ENCODE peak calls at places on chromosomes 2 and 18, in ten cellular contexts. M, X, B, Q, E, C, T, J, A and V are unnamed samples.

GRCh38 chr2:55247025-55247424 is 14.5 kb downstream of the RPS27A start:
- DNase-seq in Q (no peak), X (no peak), A (no peak), E (no peak), M (no peak), C (no peak), J (no peak), T (no peak), B (no peak), V (no peak)

GRCh38 chr2:136253288-136254004 is 135.5 kb upstream of the CXCR4 start:
- DNase-seq in C (no peak), X (no peak), J (no peak), T (no peak), Q (no peak), A (no peak), M (peak; percentile 37), E (no peak), B (no peak), V (no peak)

GRCh38 chr2:236972491-236973379 is 113.0 kb upstream of the COPS8 start:
- DNase-seq in T (peak; percentile 94), M (peak; percentile 45), A (no peak), B (no peak), C (peak; percentile 94), E (no peak), X (no peak), Q (peak; percentile 86), J (peak; percentile 54), V (peak; percentile 55)

GRCh38 chr2:174210861-174211260 is 37.5 kb downstream of the OLA1 start:
- DNase-seq in B (no peak), A (no peak), X (no peak), M (no peak), Q (no peak), J (no peak), T (no peak), E (no peak), C (no peak), V (no peak)

GRCh38 chr2:233905945-233906344 is 11.2 kb upstream of the TRPM8 start:
- DNase-seq in T (no peak), Q (no peak), M (no peak), X (no peak), A (no peak), J (no peak), E (no peak), B (no peak), C (no peak), V (no peak)

GRCh38 chr2:143428700-143429099 is 299.5 kb downstream of the ARHGAP15 start:
- DNase-seq in C (peak; percentile 16), X (no peak), M (no peak), E (no peak), A (no peak), T (peak; percentile 36), B (no peak), J (no peak), Q (no peak), V (no peak)

GRCh38 chr2:236156095-236156859 is 11.9 kb downstream of the GBX2 start:
- DNase-seq in Q (no peak), C (no peak), M (no peak), T (no peak), B (no peak), E (no peak), J (no peak), A (no peak), X (no peak), V (no peak)

GRCh38 chr2:109373791-109374547 is 239.8 kb downstream of the SEPTIN10 start:
- DNase-seq in X (no peak), Q (no peak), A (no peak), M (no peak), C (no peak), T (no peak), E (no peak), J (peak; percentile 13), B (no peak), V (no peak)

GRCh38 chr18:75201273-75201898 is 7.6 kb downstream of the PTGR3 start:
- DNase-seq in X (no peak), C (no peak), A (no peak), M (no peak), J (no peak), B (no peak), T (peak; percentile 61), E (no peak), Q (no peak), V (no peak)

GRCh38 chr18:75203456-75204261 is 5.3 kb downstream of the PTGR3 start:
- DNase-seq in Q (no peak), A (no peak), B (no peak), T (no peak), E (no peak), J (peak; percentile 31), C (peak; percentile 66), M (no peak), X (no peak), V (no peak)

GRCh38 chr18:75202976-75203375 is 6.0 kb downstream of the PTGR3 start:
- DNase-seq in B (no peak), T (no peak), Q (no peak), A (no peak), X (no peak), C (no peak), J (no peak), M (no peak), E (no peak), V (no peak)

GRCh38 chr18:75200644-75201272 is 8.2 kb downstream of the PTGR3 start:
- DNase-seq in J (no peak), E (no peak), A (no peak), Q (peak; percentile 53), C (no peak), X (no peak), M (no peak), T (peak; percentile 83), B (no peak), V (no peak)

GRCh38 chr18:75201936-75202335 is 7.0 kb downstream of the PTGR3 start:
- DNase-seq in B (no peak), A (no peak), T (no peak), J (no peak), E (no peak), Q (no peak), C (no peak), M (no peak), X (no peak), V (no peak)
- H3K4me3 ChIP-seq in B (no peak overlapping the region), A (no peak overlapping the region), T (no peak overlapping the region), J (no peak overlapping the region), E (no peak overlapping the region), Q (no peak overlapping the region), C (no peak overlapping the region), M (no peak overlapping the region), X (no peak overlapping the region), V (no peak overlapping the region)

GRCh38 chr2:101501443-101501842 is 26.5 kb upstream of the RFX8 start:
- DNase-seq in Q (no peak), T (peak; percentile 64), E (no peak), B (no peak), M (no peak), C (peak; percentile 39), X (peak; percentile 81), J (no peak), A (no peak), V (no peak)

GRCh38 chr2:101496279-101496678 is 21.4 kb upstream of the RFX8 start:
- DNase-seq in A (no peak), X (no peak), J (no peak), E (no peak), Q (no peak), M (no peak), C (no peak), T (no peak), B (no peak), V (no peak)

GRCh38 chr2:101500175-101500574 is 25.3 kb upstream of the RFX8 start:
- DNase-seq in M (no peak), C (peak; percentile 40), A (no peak), X (no peak), J (no peak), Q (peak; percentile 52), B (no peak), T (no peak), E (no peak), V (no peak)

GRCh38 chr2:101502095-101502494 is 27.2 kb upstream of the RFX8 start:
- DNase-seq in E (no peak), J (no peak), A (no peak), X (peak; percentile 73), Q (no peak), C (no peak), M (no peak), B (no peak), T (no peak), V (no peak)

GRCh38 chr2:101500860-101501259 is 25.9 kb upstream of the RFX8 start:
- DNase-seq in B (no peak), X (no peak), E (no peak), T (peak; percentile 57), A (no peak), Q (no peak), J (no peak), M (no peak), C (peak; percentile 47), V (no peak)
- H3K4me3 ChIP-seq in B (no peak overlapping the region), X (no peak overlapping the region), E (no peak overlapping the region), T (no peak overlapping the region), A (no peak overlapping the region), Q (no peak overlapping the region), J (no peak overlapping the region), M (peak overlapping the region; percentile 35), C (peak overlapping the region; percentile 47), V (no peak overlapping the region)

GRCh38 chr18:8948011-8948410 is 154.5 kb upstream of the NDUFV2 start:
- DNase-seq in A (no peak), X (no peak), Q (peak; percentile 16), M (no peak), T (no peak), C (peak; percentile 23), J (no peak), B (no peak), E (no peak), V (no peak)

GRCh38 chr18:8949206-8949605 is 153.3 kb upstream of the NDUFV2 start:
- DNase-seq in A (peak; percentile 17), X (peak; percentile 39), E (no peak), C (peak; percentile 76), T (peak; percentile 48), M (no peak), Q (peak; percentile 83), J (no peak), B (no peak), V (no peak)

GRCh38 chr18:8947576-8947975 is 154.9 kb upstream of the NDUFV2 start:
- DNase-seq in T (no peak), C (no peak), B (no peak), J (no peak), Q (peak; percentile 79), E (no peak), X (no peak), M (no peak), A (no peak), V (no peak)

GRCh38 chr18:8946046-8946838 is 156.3 kb upstream of the NDUFV2 start:
- DNase-seq in A (no peak), E (no peak), J (no peak), M (no peak), C (peak; percentile 95), X (no peak), T (peak; percentile 98), B (no peak), Q (peak; percentile 99), V (peak; percentile 77)

DNA sequence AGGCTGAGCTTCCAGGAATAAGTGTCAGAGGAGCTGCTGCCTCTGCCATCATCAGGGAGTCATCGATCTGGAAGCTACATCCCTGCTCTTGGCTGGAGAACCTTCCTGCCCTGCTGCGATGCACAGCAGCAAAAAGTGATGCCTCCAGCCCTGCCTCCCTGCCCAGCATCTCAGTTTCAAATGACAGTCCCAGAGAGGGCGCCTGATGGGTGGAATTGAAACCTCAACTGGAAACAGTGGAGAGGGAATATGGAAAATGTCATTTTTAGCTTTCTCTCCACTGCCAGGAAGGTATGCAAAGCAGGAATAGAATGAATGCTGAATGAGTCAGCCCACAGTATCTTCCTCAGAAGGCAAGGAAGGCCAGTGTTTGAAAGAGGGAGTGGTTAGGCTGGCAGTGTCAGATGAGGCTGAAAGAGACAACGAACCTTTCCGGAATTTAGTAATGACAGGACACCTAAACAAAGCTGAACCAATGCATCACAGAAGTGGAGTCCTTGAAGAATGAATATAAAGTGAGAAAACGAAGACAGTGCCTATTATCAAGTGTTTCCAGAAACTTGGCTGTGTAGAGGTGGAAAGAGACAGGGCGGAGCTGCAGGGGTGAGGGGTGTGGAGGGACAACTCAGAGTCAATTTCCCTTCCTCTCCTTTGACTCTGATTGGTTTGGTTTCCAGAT is 153.9 kb upstream of the NDUFV2 start:
- DNase-seq in X (peak; percentile 32), T (peak; percentile 88), B (no peak), J (no peak), M (no peak), Q (peak; percentile 98), C (peak; percentile 96), E (no peak), A (no peak), V (peak; percentile 67)
- H3K4me3 ChIP-seq in X (no peak overlapping the region), T (peak overlapping the region; percentile 34), B (no peak overlapping the region), J (no peak overlapping the region), M (no peak overlapping the region), Q (peak overlapping the region; percentile 53), C (peak overlapping the region; percentile 59), E (no peak overlapping the region), A (no peak overlapping the region), V (no peak overlapping the region)

GRCh38 chr2:232309592-232309991 is 69.0 kb upstream of the ALPP start:
- DNase-seq in A (no peak), J (no peak), M (no peak), T (no peak), Q (no peak), C (no peak), X (peak; percentile 83), B (no peak), E (no peak), V (no peak)
- H3K4me3 ChIP-seq in A (no peak overlapping the region), J (no peak overlapping the region), M (no peak overlapping the region), T (no peak overlapping the region), Q (no peak overlapping the region), C (no peak overlapping the region), X (peak overlapping the region; percentile 21), B (no peak overlapping the region), E (no peak overlapping the region), V (no peak overlapping the region)